ENCODE peak calls at places on chromosomes 12 and 14, in seven cellular contexts. Z is left ventricle myocardium inferior; S is neural progenitor cell; R is CD8-positive, alpha-beta T cell; P is gastrocnemius medialis; G is Caco-2; E is neuronal stem cell. I is an unnamed sample.

GRCh38 chr12:108798551-108799221 is 58.7 kb downstream of the SSH1 start:
- DNase-seq in S (no peak), G (no peak), P (no peak), E (no peak), Z (no peak), R (no peak), I (no peak)

GRCh38 chr14:100827751-100828447 is 2.0 kb downstream of the MEG3 start:
- DNase-seq in Z (no peak), R (no peak), P (no peak), G (no peak), S (no peak), E (no peak), I (no peak)

GRCh38 chr12:63150255-63151060 is 543 bp downstream of the AVPR1A start:
- DNase-seq in P (no peak), S (peak; percentile 80), G (no peak), E (peak; percentile 56), R (no peak), Z (peak; percentile 23), I (no peak)

GRCh38 chr12:127115468-127116035 is 1151.4 kb upstream of the TMEM132C start:
- DNase-seq in E (no peak), P (no peak), Z (no peak), G (no peak), R (no peak), S (no peak), I (no peak)

GRCh38 chr14:103316723-103317122 is 17.3 kb upstream of the EIF5 start:
- DNase-seq in E (no peak), G (no peak), P (no peak), Z (no peak), R (no peak), S (no peak), I (no peak)

GRCh38 chr14:103526914-103527248 is 2.1 kb upstream of the TRMT61A start:
- DNase-seq in G (no peak), S (no peak), R (no peak), Z (no peak), P (no peak), E (no peak), I (no peak)

GRCh38 chr12:9646794-9647622 is 22.5 kb upstream of the CLEC2D start:
- DNase-seq in Z (no peak), E (peak; percentile 3), S (peak; percentile 8), R (no peak), G (peak; percentile 28), P (no peak), I (no peak)

GRCh38 chr14:24335461-24336146 is 733 bp upstream of the ADCY4 start:
- DNase-seq in E (no peak), S (no peak), Z (no peak), G (no peak), R (no peak), P (no peak), I (no peak)

GRCh38 chr12:41514907-41515306 is 326.8 kb downstream of the PDZRN4 start:
- DNase-seq in Z (no peak), S (peak; percentile 23), R (no peak), P (no peak), E (no peak), G (peak; percentile 23), I (no peak)

GRCh38 chr14:85501751-85502150 is 28.2 kb upstream of the FLRT2 start:
- DNase-seq in G (no peak), R (no peak), Z (no peak), P (no peak), S (no peak), E (no peak), I (no peak)

GRCh38 chr12:43198608-43199007 is 353.4 kb downstream of the ADAMTS20 start:
- DNase-seq in E (no peak), Z (no peak), S (no peak), R (no peak), G (no peak), P (no peak), I (no peak)

GRCh38 chr14:56603648-56604047 is 24.1 kb downstream of the TMEM260 start:
- DNase-seq in Z (no peak), P (no peak), G (no peak), S (no peak), E (no peak), R (no peak), I (no peak)
- H3K4me1 ChIP-seq in Z (no peaks in the 10 kb centered on the region), P (no peaks in the 10 kb centered on the region), G (no peaks in the 10 kb centered on the region), S (no peaks in the 10 kb centered on the region), E (no peaks in the 10 kb centered on the region), R (no peaks in the 10 kb centered on the region), I (no peaks in the 10 kb centered on the region)

GRCh38 chr14:69613312-69614073 is 2.1 kb downstream of the SUSD6 start:
- DNase-seq in Z (no peak), S (no peak), G (no peak), R (no peak), P (no peak), E (no peak), I (no peak)
- H3K4me1 ChIP-seq in Z (peaks cover 77% of the 10 kb centered on the region), S (peaks cover 60% of the 10 kb centered on the region), G (peaks cover 26% of the 10 kb centered on the region), R (peaks cover 75% of the 10 kb centered on the region), P (peaks cover 69% of the 10 kb centered on the region), E (peaks cover 23% of the 10 kb centered on the region), I (peaks cover 76% of the 10 kb centered on the region)

DNA sequence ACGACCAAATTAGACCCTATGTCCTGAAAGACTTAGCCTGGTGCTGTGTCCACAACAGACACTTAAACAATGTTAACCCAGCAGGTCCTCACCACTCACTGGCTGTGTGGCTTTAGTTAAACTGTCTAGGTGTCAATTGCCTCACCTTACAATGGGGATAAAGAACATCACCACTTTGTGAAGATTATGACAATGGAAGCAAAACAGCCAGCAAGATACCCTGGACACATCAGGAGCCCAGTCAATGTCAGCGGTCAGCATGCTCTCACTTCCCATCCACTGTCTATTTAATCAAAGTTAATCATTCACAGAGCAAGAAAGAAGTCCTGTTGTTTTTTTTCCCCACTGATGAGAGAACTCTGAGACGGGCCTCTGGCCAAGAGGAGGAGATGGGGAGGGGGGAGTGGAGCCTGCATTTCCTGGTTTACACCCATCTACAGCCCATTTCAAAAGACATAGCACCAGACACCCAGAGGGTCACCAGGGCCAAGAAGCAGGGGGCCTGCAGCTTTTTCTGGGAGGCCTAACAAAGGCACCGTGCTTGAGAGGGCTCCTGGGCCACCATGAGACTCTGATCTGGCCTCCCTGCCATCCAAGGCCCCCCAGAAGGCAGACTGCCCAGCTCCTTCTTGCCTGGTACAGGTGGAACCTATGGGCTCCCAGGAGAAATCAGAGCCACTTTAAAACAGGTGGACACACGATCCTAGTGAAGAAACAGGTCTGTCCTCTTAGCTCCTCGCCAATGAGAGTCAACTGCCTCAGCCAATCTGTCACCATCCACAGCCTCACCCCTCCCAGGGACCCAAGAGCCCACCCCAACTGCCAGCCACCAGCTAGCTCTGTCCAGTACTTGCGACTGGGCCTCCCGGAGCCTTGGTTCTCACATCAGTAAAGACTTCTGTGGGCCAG is 40.3 kb downstream of the ACTN1 start:
- DNase-seq in E (no peak), P (no peak), R (no peak), G (peak; percentile 77), Z (peak; percentile 13), S (no peak), I (no peak)
- H3K4me1 ChIP-seq in E (peaks cover 8% of the 10 kb centered on the region), P (peaks cover 21% of the 10 kb centered on the region), R (peaks cover 96% of the 10 kb centered on the region), G (peaks cover 52% of the 10 kb centered on the region), Z (peaks cover 91% of the 10 kb centered on the region), S (peaks cover 35% of the 10 kb centered on the region), I (peaks cover 98% of the 10 kb centered on the region)

GRCh38 chr12:122874081-122874480 is 21.8 kb downstream of the VPS37B start:
- DNase-seq in E (no peak), P (no peak), G (no peak), R (no peak), Z (no peak), S (peak; percentile 61), I (no peak)
- H3K4me1 ChIP-seq in E (peaks cover 43% of the 10 kb centered on the region), P (peaks cover 57% of the 10 kb centered on the region), G (no peaks in the 10 kb centered on the region), R (peaks cover 80% of the 10 kb centered on the region), Z (peaks cover 100% of the 10 kb centered on the region), S (peaks cover 34% of the 10 kb centered on the region), I (peaks cover 97% of the 10 kb centered on the region)

GRCh38 chr14:68307769-68308168 is 485.1 kb downstream of the ZFP36L1 start:
- DNase-seq in P (no peak), E (no peak), Z (no peak), R (no peak), G (no peak), S (no peak), I (no peak)

GRCh38 chr14:68308695-68309094 is 484.2 kb downstream of the ZFP36L1 start:
- DNase-seq in E (no peak), S (no peak), R (no peak), P (no peak), G (no peak), Z (no peak), I (no peak)

GRCh38 chr14:68306265-68306933 is 486.5 kb downstream of the ZFP36L1 start:
- DNase-seq in R (no peak), S (no peak), G (no peak), P (no peak), Z (no peak), E (no peak), I (no peak)

GRCh38 chr14:68305738-68306137 is 486.2 kb downstream of the RAD51B start:
- DNase-seq in R (no peak), E (no peak), S (no peak), P (no peak), Z (no peak), G (no peak), I (no peak)

GRCh38 chr14:68306934-68307758 is 485.7 kb downstream of the ZFP36L1 start:
- DNase-seq in R (no peak), E (no peak), Z (no peak), G (peak; percentile 79), S (no peak), P (no peak), I (no peak)
- H3K4me1 ChIP-seq in R (no peaks in the 10 kb centered on the region), E (peaks cover 3% of the 10 kb centered on the region), Z (peaks cover 32% of the 10 kb centered on the region), G (peaks cover 21% of the 10 kb centered on the region), S (peaks cover 19% of the 10 kb centered on the region), P (peaks cover 10% of the 10 kb centered on the region), I (peaks cover 43% of the 10 kb centered on the region)

DNA sequence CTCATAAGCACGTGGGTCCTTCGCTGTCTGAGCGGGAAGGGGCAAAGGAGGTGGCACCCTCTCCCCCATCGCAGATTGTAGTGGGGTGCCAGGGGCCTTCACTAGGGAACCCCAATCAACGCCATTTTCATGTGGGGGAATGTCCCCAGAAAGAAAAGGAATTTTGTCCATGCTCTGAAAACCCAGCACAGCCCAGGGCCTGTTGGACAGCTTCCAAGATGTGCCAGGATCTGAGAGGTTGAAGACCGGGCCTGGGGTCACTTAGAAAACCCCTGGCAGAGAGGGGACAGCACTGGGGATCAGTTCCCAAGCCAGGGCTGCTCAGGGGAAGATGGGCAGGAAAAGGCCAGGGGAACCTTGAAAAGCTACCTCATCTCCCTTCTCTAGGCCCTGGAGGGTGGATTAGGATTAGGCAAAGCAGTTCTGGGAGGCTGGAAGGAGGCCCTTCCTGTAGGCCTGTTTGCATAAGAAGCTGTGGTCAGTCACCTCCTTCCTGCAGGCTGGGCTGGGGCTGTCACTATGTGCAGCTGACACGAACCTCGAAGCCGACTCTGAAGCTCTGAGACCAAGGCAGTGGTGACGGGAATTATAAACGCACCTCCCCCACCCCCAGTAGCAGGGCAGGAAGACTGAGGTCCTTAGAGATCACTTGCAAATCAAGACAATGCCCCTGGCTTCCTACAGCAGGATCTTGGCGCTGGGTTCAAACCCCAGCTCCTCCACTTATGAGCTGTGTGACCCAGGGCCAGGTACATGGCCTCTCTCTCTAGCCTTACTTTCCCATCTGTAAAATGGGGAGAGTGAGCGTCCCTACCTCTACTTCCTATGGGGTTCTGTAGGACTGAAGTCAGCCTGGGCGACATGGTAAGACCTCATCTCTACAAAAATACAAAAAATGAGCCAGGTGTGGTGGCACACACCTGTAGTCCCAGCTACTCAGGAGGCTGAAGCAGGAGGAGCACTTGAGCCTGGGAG is 29.0 kb downstream of the TESC start:
- DNase-seq in E (no peak), Z (no peak), G (no peak), P (no peak), S (peak; percentile 37), R (no peak), I (no peak)
- H3K4me1 ChIP-seq in E (no peaks in the 10 kb centered on the region), Z (peaks cover 42% of the 10 kb centered on the region), G (no peaks in the 10 kb centered on the region), P (no peaks in the 10 kb centered on the region), S (no peaks in the 10 kb centered on the region), R (no peaks in the 10 kb centered on the region), I (peaks cover 17% of the 10 kb centered on the region)

I was measured in esophagus muscularis mucosa.